ENCODE peak calls at places on chromosomes 6 and 20, in six cellular contexts. I is mesothelial cell of epicardium, B is tibial nerve, J is fibroblast of lung, N is nephron progenitor cell, Y is esophagus squamous epithelium. V is an unnamed sample.

GRCh38 chr6:52317841-52318581 is 33.5 kb upstream of the MCM3 start:
- DNase-seq in I (no peak), B (no peak), J (peak; percentile 49), N (no peak), Y (no peak), V (peak; percentile 78)

GRCh38 chr6:142444388-142444787 is 142.6 kb downstream of the ADGRG6 start:
- DNase-seq in I (no peak), B (no peak), J (peak; percentile 78), N (no peak), Y (no peak), V (no peak)

GRCh38 chr6:43496370-43497128 is 13.6 kb downstream of the LRRC73 start:
- DNase-seq in I (no peak), B (no peak), J (peak; percentile 47), N (peak; percentile 54), Y (no peak), V (no peak)

GRCh38 chr20:45987108-45987780 is 15.2 kb upstream of the ZNF335 start:
- DNase-seq in I (peak; percentile 80), B (peak; percentile 66), J (peak; percentile 37), N (peak; percentile 89), Y (no peak), V (peak; percentile 87)

GRCh38 chr6:90478789-90479602 is 107.9 kb downstream of the MAP3K7 start:
- DNase-seq in I (peak; percentile 86), B (peak; percentile 95), J (peak; percentile 97), N (peak; percentile 81), Y (no peak), V (peak; percentile 61)

GRCh38 chr20:21272679-21273078 is 30.5 kb upstream of the XRN2 start:
- DNase-seq in I (no peak), B (no peak), J (no peak), N (no peak), Y (no peak), V (no peak)

GRCh38 chr6:108736832-108737231 is 111.4 kb upstream of the ARMC2 start:
- DNase-seq in I (no peak), B (peak; percentile 30), J (peak; percentile 89), N (no peak), Y (no peak), V (no peak)

GRCh38 chr6:4466769-4467480 is 309.3 kb upstream of the CDYL start:
- DNase-seq in I (no peak), B (no peak), J (peak; percentile 40), N (no peak), Y (no peak), V (no peak)

GRCh38 chr6:167341038-167341613 is 16.2 kb downstream of the TTLL2 start:
- DNase-seq in I (no peak), B (no peak), J (no peak), N (no peak), Y (no peak), V (no peak)

GRCh38 chr6:108798672-108799355 is 49.4 kb upstream of the ARMC2 start:
- DNase-seq in I (no peak), B (no peak), J (no peak), N (no peak), Y (no peak), V (no peak)

GRCh38 chr6:168111911-168112310 is 32.9 kb upstream of the FRMD1 start:
- DNase-seq in I (no peak), B (no peak), J (no peak), N (no peak), Y (no peak), V (no peak)

GRCh38 chr20:14790771-14791517 is 453.5 kb upstream of the FLRT3 start:
- DNase-seq in I (no peak), B (no peak), J (peak; percentile 2), N (no peak), Y (no peak), V (no peak)

GRCh38 chr6:43969158-43969981 is 157.9 kb downstream of the MRPL14 start:
- DNase-seq in I (no peak), B (no peak), J (no peak), N (no peak), Y (no peak), V (no peak)

GRCh38 chr6:106581468-106581867 is 47.8 kb downstream of the RTN4IP1 start:
- DNase-seq in I (no peak), B (no peak), J (no peak), N (no peak), Y (no peak), V (no peak)

GRCh38 chr6:35678814-35679213 is 9.9 kb downstream of the FKBP5 start:
- DNase-seq in I (no peak), B (no peak), J (no peak), N (no peak), Y (no peak), V (no peak)

GRCh38 chr20:3753098-3753497 is 14.5 kb downstream of the ADISSP start:
- DNase-seq in I (peak; percentile 60), B (peak; percentile 90), J (peak; percentile 80), N (peak; percentile 73), Y (no peak), V (peak; percentile 82)

GRCh38 chr6:4848382-4849068 is 72.3 kb downstream of the CDYL start:
- DNase-seq in I (no peak), B (no peak), J (peak; percentile 12), N (peak; percentile 21), Y (no peak), V (no peak)

GRCh38 chr20:6122111-6122872 is 538 bp downstream of the FERMT1 start:
- DNase-seq in I (peak; percentile 47), B (no peak), J (peak; percentile 63), N (no peak), Y (no peak), V (no peak)

GRCh38 chr6:45714795-45715507 is 300.7 kb downstream of the CLIC5 start:
- DNase-seq in I (no peak), B (peak; percentile 65), J (peak; percentile 92), N (peak; percentile 51), Y (no peak), V (peak; percentile 60)

GRCh38 chr6:124389127-124389526 is 573.1 kb upstream of the RNF217 start:
- DNase-seq in I (no peak), B (no peak), J (peak; percentile 14), N (no peak), Y (no peak), V (no peak)

GRCh38 chr6:18349350-18349749 is 37.8 kb upstream of the RNF144B start:
- DNase-seq in I (no peak), B (no peak), J (no peak), N (no peak), Y (no peak), V (no peak)

GRCh38 chr20:35108921-35109320 is 16.3 kb upstream of the TRPC4AP start:
- DNase-seq in I (no peak), B (no peak), J (no peak), N (no peak), Y (no peak), V (no peak)

GRCh38 chr20:53873249-53873642 is 197.1 kb downstream of the BCAS1 start:
- DNase-seq in I (no peak), B (no peak), J (no peak), N (no peak), Y (no peak), V (no peak)

GRCh38 chr20:19911810-19912382 is 105.3 kb upstream of the NAA20 start:
- DNase-seq in I (no peak), B (no peak), J (no peak), N (no peak), Y (no peak), V (peak; percentile 43)

GRCh38 chr20:25223179-25223661 is 24.7 kb upstream of the PYGB start:
- DNase-seq in I (no peak), B (no peak), J (peak; percentile 88), N (no peak), Y (no peak), V (no peak)

GRCh38 chr20:25992146-25992545 is 295.5 kb upstream of the ZNF337 start:
- DNase-seq in I (no peak), B (no peak), J (no peak), N (no peak), Y (no peak), V (no peak)

DNA sequence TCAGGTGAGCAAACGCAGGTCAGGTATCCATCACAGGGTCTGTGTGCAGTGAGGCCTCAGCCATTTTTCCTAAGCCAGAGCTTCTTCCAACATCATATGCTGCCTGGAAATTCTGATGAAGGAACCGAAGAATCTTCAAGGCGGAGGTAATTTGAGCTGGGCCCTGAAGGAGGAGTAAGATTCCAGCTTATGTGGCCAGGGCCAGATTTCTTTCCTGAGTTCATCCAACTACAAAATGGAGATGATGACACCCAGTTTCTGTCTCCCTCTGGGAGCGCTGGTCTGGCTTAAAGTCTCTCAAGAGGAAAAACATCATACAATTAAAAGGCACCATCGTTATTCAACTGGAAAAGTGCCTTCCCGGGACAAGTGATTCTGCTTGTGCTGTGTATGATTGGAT is 6.9 kb upstream of the MANBAL start:
- DNase-seq in I (no peak), B (no peak), J (peak; percentile 80), N (no peak), Y (no peak), V (no peak)
- TF ChIP-seq CTCF in I (no peak), B (peak; percentile 33), J (peak; percentile 73), N (no peak), Y (peak; percentile 43), V (no peak)

DNA sequence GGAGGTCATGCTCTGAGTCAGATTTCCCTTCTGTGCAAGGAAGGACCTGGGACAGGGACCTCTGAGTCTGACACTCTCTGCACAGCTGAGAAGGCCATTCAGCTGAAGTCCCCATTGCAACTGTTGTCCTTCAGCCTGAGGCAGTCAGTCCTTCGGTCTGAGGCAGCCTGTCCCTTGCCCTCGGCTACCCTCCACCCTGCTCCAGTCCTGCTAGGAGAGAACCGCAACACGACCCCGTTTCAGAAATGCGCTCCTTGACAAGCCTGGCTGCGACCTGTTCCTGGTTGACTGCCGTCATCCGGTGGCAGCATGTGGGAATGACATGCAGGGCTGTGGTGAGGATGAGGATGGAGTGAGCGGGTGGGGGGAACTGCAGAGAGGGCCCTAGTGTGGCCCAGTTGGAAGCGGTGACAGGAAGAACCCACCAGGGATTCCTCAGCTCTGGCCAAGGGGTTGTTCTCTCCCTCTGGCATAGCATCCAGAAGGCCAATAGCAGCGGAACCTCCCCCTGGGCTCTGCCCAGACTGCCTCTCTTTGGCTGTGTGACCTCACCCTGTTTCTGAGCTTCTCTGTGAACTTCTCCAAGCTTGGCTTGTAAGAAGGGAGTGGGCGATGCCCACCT is 40.3 kb upstream of the ANGPT4 start:
- DNase-seq in I (peak; percentile 84), B (peak; percentile 79), J (peak; percentile 58), N (peak; percentile 85), Y (peak; percentile 3), V (peak; percentile 80)
- TF ChIP-seq CTCF in I (peak; percentile 93), B (peak; percentile 95), J (peak; percentile 97), N (peak; percentile 99), Y (peak; percentile 95), V (peak; percentile 98)

GRCh38 chr20:52812231-52812847 is 159.8 kb upstream of the TSHZ2 start:
- DNase-seq in I (no peak), B (no peak), J (no peak), N (no peak), Y (no peak), V (no peak)
- TF ChIP-seq CTCF in I (peak; percentile 15), B (no peak), J (no peak), N (no peak), Y (no peak), V (no peak)

DNA sequence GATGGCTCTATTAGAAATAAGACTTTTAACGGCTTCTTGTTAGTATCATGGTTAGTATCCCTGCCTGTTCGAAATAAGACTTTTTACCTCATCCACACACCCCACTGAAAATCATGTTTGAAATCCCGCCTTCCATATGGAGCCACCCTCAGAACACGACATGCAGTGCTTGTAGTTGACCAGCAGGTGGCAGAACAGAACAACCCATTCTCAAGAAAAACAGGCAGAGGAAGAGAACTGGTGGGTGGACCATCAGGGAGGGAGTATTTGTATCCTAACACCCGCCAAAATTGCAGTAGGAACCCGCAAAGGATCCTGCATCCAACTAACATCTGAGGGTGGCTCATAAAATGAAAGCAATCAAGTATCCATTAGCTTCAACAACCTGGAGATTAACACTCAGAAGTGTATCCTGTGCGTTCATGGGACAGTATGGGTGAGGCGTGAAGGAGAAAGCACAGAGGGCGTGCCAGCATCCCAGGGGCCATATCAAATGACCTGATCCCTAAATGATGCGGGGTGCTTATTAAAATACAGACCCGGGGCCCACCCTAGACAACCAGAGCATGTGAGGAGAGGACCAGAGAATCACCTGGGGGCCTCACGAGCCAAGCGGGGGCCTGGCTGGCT is 89.6 kb upstream of the NHSL1 start:
- DNase-seq in I (peak; percentile 62), B (peak; percentile 70), J (peak; percentile 85), N (peak; percentile 53), Y (no peak), V (peak; percentile 68)
- TF ChIP-seq CTCF in I (peak; percentile 95), B (peak; percentile 88), J (peak; percentile 98), N (peak; percentile 85), Y (peak; percentile 94), V (peak; percentile 96)